ENCODE peak calls at places on chromosomes 5 and 9, in five cellular contexts. E is Caco-2, M is hepatocyte, H is breast epithelium, T is stomach. Z is an unnamed sample.

GRCh38 chr9:88725300-88726024 is 190.5 kb downstream of the NXNL2 start:
- DNase-seq in E (no peak), M (no peak), H (no peak), T (no peak), Z (no peak)

GRCh38 chr5:171882118-171882517 is 96.5 kb downstream of the SMIM23 start:
- DNase-seq in E (no peak), M (no peak), H (no peak), T (no peak), Z (no peak)

GRCh38 chr5:61051267-61051666 is 106.3 kb downstream of the NDUFAF2 start:
- DNase-seq in E (no peak), M (peak; percentile 20), H (no peak), T (no peak), Z (no peak)

GRCh38 chr9:28293691-28294090 is 720.4 kb upstream of the C9orf72 start:
- DNase-seq in E (no peak), M (no peak), H (no peak), T (no peak), Z (no peak)

GRCh38 chr5:81207009-81207408 is 26.1 kb upstream of the CKMT2 start:
- DNase-seq in E (peak; percentile 22), M (peak; percentile 19), H (no peak), T (no peak), Z (no peak)

GRCh38 chr9:24096756-24097155 is 270.7 kb upstream of the ELAVL2 start:
- DNase-seq in E (no peak), M (no peak), H (no peak), T (no peak), Z (no peak)

GRCh38 chr9:90726215-90726614 is 75.4 kb upstream of the SYK start:
- DNase-seq in E (peak; percentile 15), M (no peak), H (no peak), T (no peak), Z (no peak)

GRCh38 chr9:34578241-34579096 is 11.1 kb downstream of the CNTFR start:
- DNase-seq in E (no peak), M (peak; percentile 75), H (no peak), T (no peak), Z (no peak)

GRCh38 chr5:109388407-109388806 is 21.4 kb downstream of the PJA2 start:
- DNase-seq in E (no peak), M (no peak), H (no peak), T (no peak), Z (no peak)

GRCh38 chr5:124575731-124576130 is 170.7 kb downstream of the ZNF608 start:
- DNase-seq in E (no peak), M (no peak), H (no peak), T (no peak), Z (no peak)

GRCh38 chr9:72365525-72366256 is 683 bp upstream of the ZFAND5 start:
- DNase-seq in E (peak; percentile 18), M (peak; percentile 92), H (peak; percentile 80), T (peak; percentile 85), Z (peak; percentile 64)

GRCh38 chr5:55577353-55578060 is 42.7 kb upstream of the PLPP1 start:
- DNase-seq in E (no peak), M (no peak), H (no peak), T (no peak), Z (no peak)

GRCh38 chr9:76232861-76233499 is 161.2 kb downstream of the RFK start:
- DNase-seq in E (no peak), M (no peak), H (no peak), T (no peak), Z (no peak)

GRCh38 chr9:76227165-76227564 is 167.1 kb downstream of the RFK start:
- DNase-seq in E (no peak), M (no peak), H (no peak), T (no peak), Z (no peak)

GRCh38 chr9:76230961-76231360 is 163.3 kb downstream of the RFK start:
- DNase-seq in E (no peak), M (no peak), H (no peak), T (no peak), Z (no peak)
- H3K4me1 ChIP-seq in E (no peaks in the 10 kb centered on the region), M (no peaks in the 10 kb centered on the region), H (no peaks in the 10 kb centered on the region), T (no peaks in the 10 kb centered on the region), Z (no peaks in the 10 kb centered on the region)

GRCh38 chr9:131706608-131706970 is 33.3 kb downstream of the RAPGEF1 start:
- DNase-seq in E (peak; percentile 37), M (no peak), H (no peak), T (no peak), Z (no peak)
- H3K4me1 ChIP-seq in E (peaks cover 47% of the 10 kb centered on the region), M (peaks cover 39% of the 10 kb centered on the region), H (peaks cover 20% of the 10 kb centered on the region), T (peaks cover 50% of the 10 kb centered on the region), Z (peaks cover 13% of the 10 kb centered on the region)

GRCh38 chr9:114314256-114314867 is 8.5 kb upstream of the ORM1 start:
- DNase-seq in E (no peak), M (no peak), H (no peak), T (peak; percentile 11), Z (no peak)
- H3K4me1 ChIP-seq in E (no peaks in the 10 kb centered on the region), M (peaks cover 3% of the 10 kb centered on the region), H (no peaks in the 10 kb centered on the region), T (peaks cover 8% of the 10 kb centered on the region), Z (peaks cover 6% of the 10 kb centered on the region)

DNA sequence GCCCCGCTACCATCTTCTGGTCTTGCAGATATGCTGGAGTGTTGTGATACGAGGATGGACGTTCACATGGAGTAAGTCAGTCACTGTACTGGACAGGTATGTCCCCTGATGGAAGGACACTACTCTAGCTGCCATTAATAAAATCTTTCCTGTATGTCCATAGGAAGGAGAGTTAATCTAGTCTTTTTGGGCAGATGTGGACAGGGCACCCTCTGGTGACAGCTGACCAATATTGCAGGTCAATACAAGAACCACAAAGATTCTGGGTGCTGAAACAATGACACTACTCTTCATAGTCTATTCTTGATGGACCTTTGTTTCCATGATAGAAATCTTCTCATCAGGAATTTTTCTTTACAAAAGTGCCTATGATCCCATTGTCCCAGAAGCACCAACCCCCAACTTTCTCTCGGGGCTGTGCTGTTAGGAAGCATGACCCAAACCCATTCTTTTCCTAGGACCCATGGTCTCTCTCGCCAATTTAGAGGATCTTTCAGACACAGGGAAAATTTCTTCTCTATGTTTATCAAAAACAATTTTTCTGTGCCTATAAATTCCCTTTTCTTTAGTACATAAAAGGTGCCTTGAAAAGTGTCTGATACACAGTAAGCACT is 376.9 kb downstream of the DTWD2 start:
- DNase-seq in E (peak; percentile 30), M (peak; percentile 31), H (no peak), T (peak; percentile 35), Z (no peak)
- H3K4me1 ChIP-seq in E (no peaks in the 10 kb centered on the region), M (no peaks in the 10 kb centered on the region), H (no peaks in the 10 kb centered on the region), T (no peaks in the 10 kb centered on the region), Z (no peaks in the 10 kb centered on the region)

Z was measured in PC-9.